ENCODE peak calls at places on chromosomes 16 and 17, in five cellular contexts. One of them, this sample, is unnamed.

GRCh38 chr17:69608114-69608513 is 193.6 kb downstream of the MAP2K6 start:
- DNase-seq in adipocyte: peak; percentile 37
- DNase-seq in BE2C: no peak
- DNase-seq in AG10803: no peak
- DNase-seq in CD8-positive, alpha-beta T cell: no peak
- DNase-seq in this sample: no peak

GRCh38 chr17:42340691-42341127 is 47.5 kb downstream of the STAT3 start:
- DNase-seq in adipocyte: no peak
- DNase-seq in BE2C: no peak
- DNase-seq in AG10803: no peak
- DNase-seq in CD8-positive, alpha-beta T cell: no peak
- DNase-seq in this sample: no peak

GRCh38 chr17:12729086-12729485 is 60.2 kb upstream of the ARHGAP44 start:
- DNase-seq in adipocyte: peak; percentile 62
- DNase-seq in BE2C: no peak
- DNase-seq in AG10803: no peak
- DNase-seq in CD8-positive, alpha-beta T cell: no peak
- DNase-seq in this sample: no peak

GRCh38 chr17:45332989-45333701 is 16.3 kb upstream of the MAP3K14 start:
- DNase-seq in adipocyte: no peak
- DNase-seq in BE2C: no peak
- DNase-seq in AG10803: no peak
- DNase-seq in CD8-positive, alpha-beta T cell: no peak
- DNase-seq in this sample: no peak

GRCh38 chr16:82888616-82889015 is 261.8 kb downstream of the CDH13 start:
- DNase-seq in adipocyte: peak; percentile 92
- DNase-seq in BE2C: no peak
- DNase-seq in AG10803: peak; percentile 77
- DNase-seq in CD8-positive, alpha-beta T cell: no peak
- DNase-seq in this sample: no peak

GRCh38 chr17:32518856-32519768 is 32.3 kb downstream of the CDK5R1 start:
- DNase-seq in adipocyte: peak; percentile 72
- DNase-seq in BE2C: peak; percentile 64
- DNase-seq in AG10803: peak; percentile 54
- DNase-seq in CD8-positive, alpha-beta T cell: peak; percentile 70
- DNase-seq in this sample: peak; percentile 46

GRCh38 chr17:66339563-66339962 is 37.1 kb downstream of the PRKCA start:
- DNase-seq in adipocyte: no peak
- DNase-seq in BE2C: no peak
- DNase-seq in AG10803: no peak
- DNase-seq in CD8-positive, alpha-beta T cell: no peak
- DNase-seq in this sample: no peak

GRCh38 chr16:85911531-85911930 is 12.6 kb downstream of the IRF8 start:
- DNase-seq in adipocyte: no peak
- DNase-seq in BE2C: no peak
- DNase-seq in AG10803: no peak
- DNase-seq in CD8-positive, alpha-beta T cell: no peak
- DNase-seq in this sample: no peak

GRCh38 chr17:37212184-37212583 is 163.6 kb upstream of the C17orf78 start:
- DNase-seq in adipocyte: peak; percentile 24
- DNase-seq in BE2C: no peak
- DNase-seq in AG10803: no peak
- DNase-seq in CD8-positive, alpha-beta T cell: no peak
- DNase-seq in this sample: no peak

GRCh38 chr16:1102921-1103648 is 7.0 kb upstream of the C1QTNF8 start:
- DNase-seq in adipocyte: peak; percentile 75
- DNase-seq in BE2C: peak; percentile 75
- DNase-seq in AG10803: peak; percentile 12
- DNase-seq in CD8-positive, alpha-beta T cell: peak; percentile 49
- DNase-seq in this sample: peak; percentile 50

GRCh38 chr17:71987634-71988033 is 133.2 kb upstream of the SOX9 start:
- DNase-seq in adipocyte: peak; percentile 5
- DNase-seq in BE2C: no peak
- DNase-seq in AG10803: no peak
- DNase-seq in CD8-positive, alpha-beta T cell: no peak
- DNase-seq in this sample: no peak

GRCh38 chr16:3364774-3365427 is 9.2 kb downstream of the OR2C1 start:
- DNase-seq in adipocyte: peak; percentile 98
- DNase-seq in BE2C: peak; percentile 98
- DNase-seq in AG10803: peak; percentile 97
- DNase-seq in CD8-positive, alpha-beta T cell: peak; percentile 94
- DNase-seq in this sample: peak; percentile 83

GRCh38 chr16:2954647-2955381 is 9.3 kb upstream of the KREMEN2 start:
- DNase-seq in adipocyte: no peak
- DNase-seq in BE2C: no peak
- DNase-seq in AG10803: no peak
- DNase-seq in CD8-positive, alpha-beta T cell: no peak
- DNase-seq in this sample: no peak

GRCh38 chr17:9987779-9988585 is 82.9 kb upstream of the RCVRN start:
- DNase-seq in adipocyte: peak; percentile 54
- DNase-seq in BE2C: no peak
- DNase-seq in AG10803: no peak
- DNase-seq in CD8-positive, alpha-beta T cell: no peak
- DNase-seq in this sample: no peak

GRCh38 chr17:82228842-82229685 is at the start of gene SLC16A3:
- DNase-seq in adipocyte: peak; percentile 92
- DNase-seq in BE2C: peak; percentile 55
- DNase-seq in AG10803: peak; percentile 80
- DNase-seq in CD8-positive, alpha-beta T cell: peak; percentile 59
- DNase-seq in this sample: peak; percentile 64

GRCh38 chr17:7834554-7834890 is 505 bp downstream of the KDM6B start:
- DNase-seq in adipocyte: peak; percentile 77
- DNase-seq in BE2C: no peak
- DNase-seq in AG10803: no peak
- DNase-seq in CD8-positive, alpha-beta T cell: peak; percentile 72
- DNase-seq in this sample: peak; percentile 75

GRCh38 chr17:57408064-57408811 is 151.9 kb downstream of the MSI2 start:
- DNase-seq in adipocyte: no peak
- DNase-seq in BE2C: no peak
- DNase-seq in AG10803: no peak
- DNase-seq in CD8-positive, alpha-beta T cell: peak; percentile 48
- DNase-seq in this sample: no peak

DNA sequence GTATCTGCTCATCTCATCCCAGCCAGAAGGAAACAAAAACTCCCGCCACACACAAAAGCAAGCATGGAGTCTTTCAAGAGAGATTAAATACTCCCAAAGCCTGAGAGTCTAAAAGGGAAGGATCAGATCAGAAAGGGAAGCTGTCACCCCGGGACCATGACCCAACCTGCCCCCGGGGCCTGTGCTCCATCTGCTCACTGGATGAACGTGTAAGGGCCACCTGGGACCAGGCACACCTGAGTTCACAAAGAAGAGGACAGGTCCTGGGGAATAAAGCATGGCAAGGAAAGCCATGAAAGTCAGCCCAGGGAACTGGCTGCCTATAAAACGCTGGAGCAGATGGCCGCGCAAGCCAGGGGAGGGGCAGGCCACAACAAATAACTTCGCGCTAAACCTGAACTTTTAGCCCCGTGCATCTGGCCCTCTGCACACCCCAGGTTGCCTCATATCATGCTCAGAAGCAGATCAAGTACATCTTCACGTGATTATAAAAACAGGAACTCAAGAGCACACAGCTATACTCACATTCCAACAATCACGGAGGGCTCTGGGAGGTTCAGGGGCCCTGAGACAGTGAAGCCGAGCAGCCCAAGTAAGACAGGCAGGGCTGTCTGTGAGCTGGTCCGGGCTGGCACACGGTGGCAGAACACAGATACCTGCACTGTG is 3.4 kb downstream of the TMEM11 start:
- DNase-seq in adipocyte: no peak
- DNase-seq in BE2C: no peak
- DNase-seq in AG10803: no peak
- DNase-seq in CD8-positive, alpha-beta T cell: no peak
- DNase-seq in this sample: no peak
- H3K4me3 ChIP-seq in adipocyte: no peak overlapping the region
- H3K4me3 ChIP-seq in BE2C: no peak overlapping the region
- H3K4me3 ChIP-seq in AG10803: no peak overlapping the region
- H3K4me3 ChIP-seq in CD8-positive, alpha-beta T cell: no peak overlapping the region
- H3K4me3 ChIP-seq in this sample: no peak overlapping the region

DNA sequence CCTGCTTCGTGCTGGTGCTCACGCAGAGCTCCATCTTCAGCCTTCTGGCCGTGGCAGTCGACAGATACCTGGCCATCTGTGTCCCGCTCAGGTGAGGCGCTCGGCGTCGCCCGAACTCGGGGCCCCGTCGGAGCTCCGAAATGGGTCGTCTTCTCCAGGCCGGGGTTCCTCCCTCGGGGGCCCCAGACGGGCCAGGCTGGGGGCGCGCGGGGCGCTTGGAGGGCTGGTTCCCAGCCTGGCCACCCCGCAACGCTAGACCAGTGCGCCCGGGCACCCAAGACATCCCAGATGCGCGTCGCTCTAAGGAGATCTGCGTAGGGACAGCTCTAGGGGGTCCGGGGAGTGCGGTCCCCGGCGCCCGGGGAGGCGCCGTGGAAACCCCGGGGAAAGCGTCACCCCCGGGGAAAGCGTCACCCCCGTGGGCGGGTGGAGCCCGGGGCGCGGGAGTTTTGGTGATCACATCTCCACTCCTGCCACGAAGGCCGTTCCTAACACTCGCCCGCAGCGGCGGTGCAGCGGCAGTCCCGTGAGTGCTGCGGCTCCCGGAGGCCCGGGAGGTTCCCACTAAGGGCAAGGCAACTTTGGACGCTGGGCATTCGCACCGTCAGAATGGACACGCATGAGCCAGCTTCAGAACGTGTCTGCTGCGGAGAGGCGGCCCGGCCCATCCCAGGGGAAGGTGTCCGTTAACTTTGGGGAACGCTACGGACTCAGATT is 721 bp downstream of the ADORA2B start:
- DNase-seq in adipocyte: peak; percentile 31
- DNase-seq in BE2C: no peak
- DNase-seq in AG10803: no peak
- DNase-seq in CD8-positive, alpha-beta T cell: no peak
- DNase-seq in this sample: no peak
- H3K4me3 ChIP-seq in adipocyte: peak overlapping the region; percentile 87
- H3K4me3 ChIP-seq in BE2C: peak overlapping the region; percentile 53
- H3K4me3 ChIP-seq in AG10803: peak overlapping the region; percentile 68
- H3K4me3 ChIP-seq in CD8-positive, alpha-beta T cell: peak overlapping the region; percentile 72
- H3K4me3 ChIP-seq in this sample: peak overlapping the region; percentile 59

DNA sequence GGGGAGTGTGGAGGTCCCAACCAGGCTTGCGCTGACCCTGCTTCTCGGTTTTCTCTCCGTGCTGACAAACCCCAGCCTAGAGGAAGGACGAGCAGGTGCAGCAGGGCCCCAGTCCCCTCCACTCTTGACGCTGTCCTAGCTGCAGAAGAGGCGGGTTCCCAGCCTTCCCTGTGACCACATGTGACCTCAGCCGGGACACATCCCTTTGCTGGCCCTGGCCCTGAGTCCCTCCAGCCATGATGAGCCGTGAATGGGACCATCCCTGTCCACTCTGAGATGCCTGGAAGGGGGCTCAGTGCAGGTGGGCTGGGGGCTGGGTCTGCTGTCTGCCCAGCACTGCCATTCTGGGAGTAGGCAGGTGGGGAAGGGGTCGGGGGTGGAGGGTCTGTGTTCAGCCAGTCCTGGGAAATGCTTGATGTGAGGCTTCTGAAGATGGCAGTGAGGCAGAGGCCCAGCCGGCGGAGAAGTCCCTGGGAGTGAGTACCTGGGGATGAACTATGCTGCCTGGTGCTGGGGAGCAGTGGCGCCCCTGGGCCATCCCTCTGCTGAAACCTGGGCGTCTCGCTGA is 1.9 kb upstream of the TUBB3 start:
- DNase-seq in adipocyte: peak; percentile 7
- DNase-seq in BE2C: peak; percentile 44
- DNase-seq in AG10803: no peak
- DNase-seq in CD8-positive, alpha-beta T cell: no peak
- DNase-seq in this sample: no peak
- H3K4me3 ChIP-seq in adipocyte: peak overlapping the region; percentile 82
- H3K4me3 ChIP-seq in BE2C: peak overlapping the region; percentile 91
- H3K4me3 ChIP-seq in AG10803: peak overlapping the region; percentile 85
- H3K4me3 ChIP-seq in CD8-positive, alpha-beta T cell: no peak overlapping the region
- H3K4me3 ChIP-seq in this sample: no peak overlapping the region

GRCh38 chr17:17726721-17727060 is 45.4 kb downstream of the RAI1 start:
- DNase-seq in adipocyte: no peak
- DNase-seq in BE2C: no peak
- DNase-seq in AG10803: no peak
- DNase-seq in CD8-positive, alpha-beta T cell: no peak
- DNase-seq in this sample: no peak

GRCh38 chr17:17723354-17724261 is 42.4 kb downstream of the RAI1 start:
- DNase-seq in adipocyte: peak; percentile 82
- DNase-seq in BE2C: peak; percentile 32
- DNase-seq in AG10803: peak; percentile 72
- DNase-seq in CD8-positive, alpha-beta T cell: peak; percentile 57
- DNase-seq in this sample: no peak

GRCh38 chr17:17724307-17724921 is 43.2 kb downstream of the RAI1 start:
- DNase-seq in adipocyte: peak; percentile 62
- DNase-seq in BE2C: peak; percentile 48
- DNase-seq in AG10803: no peak
- DNase-seq in CD8-positive, alpha-beta T cell: no peak
- DNase-seq in this sample: no peak

GRCh38 chr17:17725853-17726720 is 44.8 kb downstream of the RAI1 start:
- DNase-seq in adipocyte: no peak
- DNase-seq in BE2C: no peak
- DNase-seq in AG10803: no peak
- DNase-seq in CD8-positive, alpha-beta T cell: no peak
- DNase-seq in this sample: no peak

GRCh38 chr17:17724991-17725852 is 44.0 kb downstream of the RAI1 start:
- DNase-seq in adipocyte: no peak
- DNase-seq in BE2C: no peak
- DNase-seq in AG10803: no peak
- DNase-seq in CD8-positive, alpha-beta T cell: no peak
- DNase-seq in this sample: no peak
- H3K4me3 ChIP-seq in adipocyte: no peak overlapping the region
- H3K4me3 ChIP-seq in BE2C: peak overlapping the region; percentile 60
- H3K4me3 ChIP-seq in AG10803: no peak overlapping the region
- H3K4me3 ChIP-seq in CD8-positive, alpha-beta T cell: peak overlapping the region; percentile 58
- H3K4me3 ChIP-seq in this sample: peak overlapping the region; percentile 66

GRCh38 chr17:21375757-21376584 is at the start of gene KCNJ12:
- DNase-seq in adipocyte: peak; percentile 46
- DNase-seq in BE2C: peak; percentile 35
- DNase-seq in AG10803: peak; percentile 27
- DNase-seq in CD8-positive, alpha-beta T cell: no peak
- DNase-seq in this sample: no peak
- H3K4me3 ChIP-seq in adipocyte: peak within 1 kb of the TSS; percentile 83
- H3K4me3 ChIP-seq in BE2C: peak within 1 kb of the TSS; percentile 57
- H3K4me3 ChIP-seq in AG10803: peak within 1 kb of the TSS; percentile 45
- H3K4me3 ChIP-seq in CD8-positive, alpha-beta T cell: peak within 1 kb of the TSS; percentile 27
- H3K4me3 ChIP-seq in this sample: peak within 1 kb of the TSS; percentile 32

This sample was measured in effector memory CD4-positive, alpha-beta T cell.